ENCODE peak calls at places on chromosomes 6 and 20, in seven cellular contexts. One of them, this sample, is unnamed.

GRCh38 chr6:49668083-49668511 is 31.5 kb upstream of the RHAG start:
- DNase-seq in AG20443: no peak
- DNase-seq in endothelial cell: no peak
- DNase-seq in T-cell: no peak
- DNase-seq in NCI-H69: no peak
- DNase-seq in NCI-H774: no peak
- DNase-seq in GDM1: no peak
- DNase-seq in this sample: no peak

GRCh38 chr6:126540161-126540560 is 200.2 kb downstream of the CENPW start:
- DNase-seq in AG20443: no peak
- DNase-seq in T-cell: no peak
- DNase-seq in NCI-H774: no peak
- DNase-seq in GDM1: no peak
- DNase-seq in NCI-H69: peak; percentile 14
- DNase-seq in endothelial cell: no peak
- DNase-seq in this sample: no peak

GRCh38 chr20:11844691-11845090 is 73.0 kb upstream of the BTBD3 start:
- DNase-seq in AG20443: no peak
- DNase-seq in NCI-H69: no peak
- DNase-seq in GDM1: no peak
- DNase-seq in NCI-H774: no peak
- DNase-seq in endothelial cell: no peak
- DNase-seq in T-cell: no peak
- DNase-seq in this sample: no peak

GRCh38 chr6:154865291-154865690 is 129.8 kb upstream of the TIAM2 start:
- DNase-seq in GDM1: no peak
- DNase-seq in AG20443: no peak
- DNase-seq in T-cell: no peak
- DNase-seq in NCI-H774: no peak
- DNase-seq in endothelial cell: no peak
- DNase-seq in NCI-H69: no peak
- DNase-seq in this sample: no peak

GRCh38 chr6:47690209-47690608 is 8.2 kb upstream of the ADGRF4 start:
- DNase-seq in T-cell: no peak
- DNase-seq in GDM1: no peak
- DNase-seq in AG20443: no peak
- DNase-seq in endothelial cell: no peak
- DNase-seq in NCI-H774: no peak
- DNase-seq in NCI-H69: peak; percentile 17
- DNase-seq in this sample: no peak

GRCh38 chr6:30113377-30113759 is 478 bp upstream of the TRIM31 start:
- DNase-seq in AG20443: no peak
- DNase-seq in GDM1: no peak
- DNase-seq in endothelial cell: no peak
- DNase-seq in T-cell: no peak
- DNase-seq in NCI-H69: no peak
- DNase-seq in NCI-H774: no peak
- DNase-seq in this sample: no peak

GRCh38 chr20:38880952-38881735 is 45.1 kb upstream of the FAM83D start:
- DNase-seq in GDM1: no peak
- DNase-seq in endothelial cell: no peak
- DNase-seq in NCI-H774: no peak
- DNase-seq in NCI-H69: peak; percentile 58
- DNase-seq in T-cell: no peak
- DNase-seq in AG20443: no peak
- DNase-seq in this sample: no peak

GRCh38 chr6:167324111-167324510 is 775 bp upstream of the TTLL2 start:
- DNase-seq in GDM1: no peak
- DNase-seq in endothelial cell: no peak
- DNase-seq in T-cell: no peak
- DNase-seq in AG20443: no peak
- DNase-seq in NCI-H774: no peak
- DNase-seq in NCI-H69: no peak
- DNase-seq in this sample: no peak

GRCh38 chr20:47799116-47799715 is 13.9 kb upstream of the SULF2 start:
- DNase-seq in NCI-H69: peak; percentile 94
- DNase-seq in T-cell: no peak
- DNase-seq in NCI-H774: no peak
- DNase-seq in endothelial cell: no peak
- DNase-seq in AG20443: no peak
- DNase-seq in GDM1: no peak
- DNase-seq in this sample: no peak

GRCh38 chr20:36439040-36439730 is 102.1 kb upstream of the MYL9 start:
- DNase-seq in NCI-H774: peak; percentile 27
- DNase-seq in GDM1: peak; percentile 28
- DNase-seq in T-cell: peak; percentile 49
- DNase-seq in NCI-H69: peak; percentile 53
- DNase-seq in AG20443: peak; percentile 85
- DNase-seq in endothelial cell: peak; percentile 87
- DNase-seq in this sample: peak; percentile 55

GRCh38 chr6:111805511-111806181 is 67.6 kb downstream of the FYN start:
- DNase-seq in endothelial cell: no peak
- DNase-seq in NCI-H774: no peak
- DNase-seq in NCI-H69: peak; percentile 64
- DNase-seq in T-cell: no peak
- DNase-seq in GDM1: no peak
- DNase-seq in AG20443: peak; percentile 51
- DNase-seq in this sample: no peak

GRCh38 chr6:35299674-35300073 is 2.1 kb downstream of the DEF6 start:
- DNase-seq in NCI-H774: no peak
- DNase-seq in AG20443: no peak
- DNase-seq in NCI-H69: no peak
- DNase-seq in GDM1: peak; percentile 69
- DNase-seq in endothelial cell: no peak
- DNase-seq in T-cell: no peak
- DNase-seq in this sample: no peak

GRCh38 chr20:53901064-53901463 is 169.3 kb downstream of the BCAS1 start:
- DNase-seq in GDM1: no peak
- DNase-seq in NCI-H774: no peak
- DNase-seq in NCI-H69: no peak
- DNase-seq in AG20443: peak; percentile 37
- DNase-seq in T-cell: no peak
- DNase-seq in endothelial cell: no peak
- DNase-seq in this sample: no peak

GRCh38 chr20:19789446-19789845 is 31.4 kb downstream of the RIN2 start:
- DNase-seq in AG20443: no peak
- DNase-seq in NCI-H774: no peak
- DNase-seq in T-cell: no peak
- DNase-seq in GDM1: no peak
- DNase-seq in endothelial cell: no peak
- DNase-seq in NCI-H69: peak; percentile 31
- DNase-seq in this sample: no peak

GRCh38 chr20:46928580-46929132 is 34.0 kb downstream of the EYA2 start:
- DNase-seq in AG20443: peak; percentile 72
- DNase-seq in NCI-H69: no peak
- DNase-seq in endothelial cell: no peak
- DNase-seq in T-cell: no peak
- DNase-seq in GDM1: no peak
- DNase-seq in NCI-H774: no peak
- DNase-seq in this sample: no peak

GRCh38 chr6:107658920-107659879 is 164.9 kb downstream of the SCML4 start:
- DNase-seq in T-cell: no peak
- DNase-seq in AG20443: no peak
- DNase-seq in endothelial cell: no peak
- DNase-seq in NCI-H69: peak; percentile 99
- DNase-seq in GDM1: no peak
- DNase-seq in NCI-H774: no peak
- DNase-seq in this sample: no peak

GRCh38 chr6:150987371-150987828 is 121.9 kb downstream of the MTHFD1L start:
- DNase-seq in NCI-H69: no peak
- DNase-seq in AG20443: no peak
- DNase-seq in NCI-H774: no peak
- DNase-seq in endothelial cell: no peak
- DNase-seq in GDM1: no peak
- DNase-seq in T-cell: peak; percentile 15
- DNase-seq in this sample: no peak

GRCh38 chr20:48760403-48760889 is 67.4 kb downstream of the PREX1 start:
- DNase-seq in T-cell: peak; percentile 60
- DNase-seq in endothelial cell: no peak
- DNase-seq in NCI-H774: no peak
- DNase-seq in NCI-H69: peak; percentile 11
- DNase-seq in GDM1: peak; percentile 63
- DNase-seq in AG20443: peak; percentile 39
- DNase-seq in this sample: peak; percentile 67

GRCh38 chr6:337782-338464 is 45.6 kb downstream of the DUSP22 start:
- DNase-seq in endothelial cell: no peak
- DNase-seq in T-cell: no peak
- DNase-seq in AG20443: no peak
- DNase-seq in GDM1: no peak
- DNase-seq in NCI-H774: no peak
- DNase-seq in NCI-H69: no peak
- DNase-seq in this sample: no peak

GRCh38 chr20:38272398-38272797 is 11.9 kb upstream of the KIAA1755 start:
- DNase-seq in AG20443: no peak
- DNase-seq in endothelial cell: no peak
- DNase-seq in NCI-H69: no peak
- DNase-seq in NCI-H774: no peak
- DNase-seq in T-cell: no peak
- DNase-seq in GDM1: no peak
- DNase-seq in this sample: no peak

GRCh38 chr6:84688187-84688878 is 76.1 kb downstream of the TBX18 start:
- DNase-seq in T-cell: no peak
- DNase-seq in AG20443: peak; percentile 17
- DNase-seq in GDM1: no peak
- DNase-seq in NCI-H774: no peak
- DNase-seq in endothelial cell: no peak
- DNase-seq in NCI-H69: no peak
- DNase-seq in this sample: no peak

GRCh38 chr6:5529733-5530132 is 268.4 kb downstream of the FARS2 start:
- DNase-seq in AG20443: peak; percentile 19
- DNase-seq in NCI-H774: no peak
- DNase-seq in T-cell: no peak
- DNase-seq in endothelial cell: no peak
- DNase-seq in NCI-H69: peak; percentile 23
- DNase-seq in GDM1: no peak
- DNase-seq in this sample: no peak

GRCh38 chr6:148831064-148831463 is 84.2 kb downstream of the UST start:
- DNase-seq in GDM1: no peak
- DNase-seq in NCI-H774: no peak
- DNase-seq in endothelial cell: no peak
- DNase-seq in T-cell: peak; percentile 38
- DNase-seq in NCI-H69: no peak
- DNase-seq in AG20443: no peak
- DNase-seq in this sample: peak; percentile 9

GRCh38 chr6:8336406-8336805 is 98.9 kb downstream of the SLC35B3 start:
- DNase-seq in GDM1: no peak
- DNase-seq in endothelial cell: no peak
- DNase-seq in NCI-H774: no peak
- DNase-seq in AG20443: no peak
- DNase-seq in T-cell: no peak
- DNase-seq in NCI-H69: no peak
- DNase-seq in this sample: no peak

GRCh38 chr6:138682722-138683521 is 90.6 kb upstream of the CCDC28A start:
- DNase-seq in T-cell: no peak
- DNase-seq in AG20443: peak; percentile 21
- DNase-seq in NCI-H774: peak; percentile 18
- DNase-seq in endothelial cell: no peak
- DNase-seq in GDM1: no peak
- DNase-seq in NCI-H69: peak; percentile 96
- DNase-seq in this sample: no peak

GRCh38 chr6:30842754-30843610 is 41.3 kb upstream of the DDR1 start:
- DNase-seq in endothelial cell: no peak
- DNase-seq in GDM1: no peak
- DNase-seq in T-cell: no peak
- DNase-seq in NCI-H69: peak; percentile 10
- DNase-seq in AG20443: no peak
- DNase-seq in NCI-H774: no peak
- DNase-seq in this sample: no peak

GRCh38 chr6:30926644-30927043 is 5.3 kb downstream of the SFTA2 start:
- DNase-seq in AG20443: peak; percentile 60
- DNase-seq in NCI-H774: no peak
- DNase-seq in endothelial cell: no peak
- DNase-seq in GDM1: no peak
- DNase-seq in T-cell: no peak
- DNase-seq in NCI-H69: no peak
- DNase-seq in this sample: no peak

GRCh38 chr6:3209114-3210023 is 18.1 kb downstream of the TUBB2B start:
- DNase-seq in GDM1: no peak
- DNase-seq in NCI-H774: peak; percentile 69
- DNase-seq in T-cell: no peak
- DNase-seq in NCI-H69: peak; percentile 98
- DNase-seq in AG20443: peak; percentile 90
- DNase-seq in endothelial cell: no peak
- DNase-seq in this sample: no peak

GRCh38 chr6:11811644-11812264 is 33.2 kb upstream of the ADTRP start:
- DNase-seq in GDM1: no peak
- DNase-seq in T-cell: no peak
- DNase-seq in AG20443: no peak
- DNase-seq in endothelial cell: no peak
- DNase-seq in NCI-H774: no peak
- DNase-seq in NCI-H69: no peak
- DNase-seq in this sample: no peak

GRCh38 chr6:129635396-129636164 is 74.4 kb downstream of the ARHGAP18 start:
- DNase-seq in endothelial cell: no peak
- DNase-seq in NCI-H774: no peak
- DNase-seq in NCI-H69: no peak
- DNase-seq in AG20443: peak; percentile 34
- DNase-seq in T-cell: no peak
- DNase-seq in GDM1: no peak
- DNase-seq in this sample: no peak

GRCh38 chr6:81751388-81752083 is 945 bp downstream of the TENT5A start:
- DNase-seq in endothelial cell: peak; percentile 52
- DNase-seq in GDM1: no peak
- DNase-seq in NCI-H774: peak; percentile 67
- DNase-seq in T-cell: peak; percentile 37
- DNase-seq in NCI-H69: peak; percentile 59
- DNase-seq in AG20443: peak; percentile 38
- DNase-seq in this sample: peak; percentile 12

GRCh38 chr6:7737867-7738266 is 12.0 kb downstream of the BMP6 start:
- DNase-seq in AG20443: no peak
- DNase-seq in NCI-H69: no peak
- DNase-seq in GDM1: no peak
- DNase-seq in NCI-H774: no peak
- DNase-seq in endothelial cell: no peak
- DNase-seq in T-cell: no peak
- DNase-seq in this sample: no peak

GRCh38 chr20:688809-689208 is 13.2 kb upstream of the SCRT2 start:
- DNase-seq in AG20443: no peak
- DNase-seq in endothelial cell: no peak
- DNase-seq in NCI-H774: no peak
- DNase-seq in NCI-H69: peak; percentile 6
- DNase-seq in T-cell: no peak
- DNase-seq in GDM1: no peak
- DNase-seq in this sample: no peak